ENCODE peak calls at places on chromosomes 13 and 19, in four cellular contexts. One of them, this sample, is unnamed. For H3K4me1, the result is how much of the 10 kb centered on the place peaks cover.

GRCh38 chr13:75704194-75704941 is 68.2 kb downstream of the LMO7 start:
- DNase-seq in body of pancreas: no peak
- DNase-seq in psoas muscle: no peak
- DNase-seq in thoracic aorta: no peak
- DNase-seq in this sample: no peak

GRCh38 chr13:45482571-45483173 is 17.9 kb downstream of the COG3 start:
- DNase-seq in body of pancreas: no peak
- DNase-seq in psoas muscle: no peak
- DNase-seq in thoracic aorta: no peak
- DNase-seq in this sample: no peak

GRCh38 chr19:44552324-44552723 is 22.8 kb upstream of the CEACAM20 start:
- DNase-seq in body of pancreas: peak
- DNase-seq in psoas muscle: no peak
- DNase-seq in thoracic aorta: no peak
- DNase-seq in this sample: peak

GRCh38 chr13:95335667-95336066 is 34.4 kb upstream of the ABCC4 start:
- DNase-seq in body of pancreas: no peak
- DNase-seq in psoas muscle: no peak
- DNase-seq in thoracic aorta: no peak
- DNase-seq in this sample: no peak

GRCh38 chr13:29573190-29573589 is 22.3 kb downstream of the SLC7A1 start:
- DNase-seq in body of pancreas: peak
- DNase-seq in psoas muscle: peak
- DNase-seq in thoracic aorta: no peak
- DNase-seq in this sample: no peak

GRCh38 chr19:51727349-51727880 is 3.6 kb upstream of the HAS1 start:
- DNase-seq in body of pancreas: no peak
- DNase-seq in psoas muscle: no peak
- DNase-seq in thoracic aorta: no peak
- DNase-seq in this sample: no peak

GRCh38 chr19:5805465-5806132 is 732 bp downstream of the NRTN start:
- DNase-seq in body of pancreas: peak
- DNase-seq in psoas muscle: no peak
- DNase-seq in thoracic aorta: no peak
- DNase-seq in this sample: peak

GRCh38 chr13:25114220-25114619 is 18.3 kb downstream of the PABPC3 start:
- DNase-seq in body of pancreas: peak
- DNase-seq in psoas muscle: peak
- DNase-seq in thoracic aorta: no peak
- DNase-seq in this sample: peak

GRCh38 chr13:114128624-114129522 is 3.5 kb downstream of the RASA3 start:
- DNase-seq in body of pancreas: peak
- DNase-seq in psoas muscle: peak
- DNase-seq in thoracic aorta: peak
- DNase-seq in this sample: no peak

GRCh38 chr13:20197361-20197834 is 4.7 kb upstream of the GJB2 start:
- DNase-seq in body of pancreas: peak
- DNase-seq in psoas muscle: no peak
- DNase-seq in thoracic aorta: no peak
- DNase-seq in this sample: peak

GRCh38 chr13:41587490-41587889 is 130.1 kb downstream of the RGCC start:
- DNase-seq in body of pancreas: no peak
- DNase-seq in psoas muscle: no peak
- DNase-seq in thoracic aorta: no peak
- DNase-seq in this sample: peak

GRCh38 chr13:38636756-38637155 is 50.1 kb upstream of the FREM2 start:
- DNase-seq in body of pancreas: peak
- DNase-seq in psoas muscle: no peak
- DNase-seq in thoracic aorta: no peak
- DNase-seq in this sample: no peak

GRCh38 chr13:70424428-70424827 is 316.2 kb upstream of the KLHL1 start:
- DNase-seq in body of pancreas: peak
- DNase-seq in psoas muscle: no peak
- DNase-seq in thoracic aorta: no peak
- DNase-seq in this sample: peak

GRCh38 chr13:75803175-75803611 is 167.1 kb downstream of the LMO7 start:
- DNase-seq in body of pancreas: peak
- DNase-seq in psoas muscle: no peak
- DNase-seq in thoracic aorta: no peak
- DNase-seq in this sample: no peak

GRCh38 chr19:44776402-44777096 is 1.1 kb upstream of the CBLC start:
- DNase-seq in body of pancreas: no peak
- DNase-seq in psoas muscle: no peak
- DNase-seq in thoracic aorta: no peak
- DNase-seq in this sample: no peak

GRCh38 chr13:99386911-99387788 is 80.0 kb upstream of the GPR183 start:
- DNase-seq in body of pancreas: peak
- DNase-seq in psoas muscle: peak
- DNase-seq in thoracic aorta: no peak
- DNase-seq in this sample: peak

GRCh38 chr13:30409911-30410704 is 12.2 kb upstream of the UBE2L5 start:
- DNase-seq in body of pancreas: no peak
- DNase-seq in psoas muscle: no peak
- DNase-seq in thoracic aorta: no peak
- DNase-seq in this sample: no peak

DNA sequence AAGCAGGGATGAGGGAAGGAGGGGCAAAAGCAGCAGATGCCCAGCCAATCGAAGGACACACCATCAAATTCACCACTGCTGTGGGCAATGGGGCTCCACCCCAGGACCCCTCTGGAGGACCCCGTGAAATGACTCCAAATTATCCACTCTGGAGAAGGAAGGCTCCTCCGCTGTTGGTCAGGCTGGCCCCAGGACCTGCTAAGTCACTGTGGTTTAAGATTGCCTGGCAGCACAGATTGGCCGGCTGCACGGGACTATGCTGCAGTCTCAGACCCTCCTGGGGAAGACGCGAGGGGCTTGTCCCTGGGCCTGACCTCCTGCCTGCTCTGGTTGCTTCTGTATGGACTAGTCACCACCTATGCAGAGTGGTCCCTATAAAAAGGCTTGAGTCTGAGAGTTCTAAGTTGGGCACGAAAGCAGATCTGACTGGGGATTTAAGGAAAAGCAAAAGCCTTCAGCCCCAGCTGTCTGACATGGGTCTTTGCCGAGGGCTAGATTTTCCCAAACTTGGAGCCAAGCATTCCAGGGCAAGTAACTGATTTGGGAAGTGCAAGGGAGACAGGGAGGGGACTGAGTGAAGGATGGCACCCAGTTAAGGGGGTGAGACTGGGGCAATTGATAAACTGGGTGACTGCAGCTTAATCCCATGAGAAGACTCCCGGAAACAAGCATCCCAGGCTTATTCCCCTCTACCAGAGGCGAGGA is 91.7 kb downstream of the TSHZ3 start:
- DNase-seq in body of pancreas: no peak
- DNase-seq in psoas muscle: no peak
- DNase-seq in thoracic aorta: no peak
- DNase-seq in this sample: no peak
- H3K4me1 ChIP-seq in body of pancreas: under half
- H3K4me1 ChIP-seq in psoas muscle: under half
- H3K4me1 ChIP-seq in thoracic aorta: under half
- H3K4me1 ChIP-seq in this sample: under half

DNA sequence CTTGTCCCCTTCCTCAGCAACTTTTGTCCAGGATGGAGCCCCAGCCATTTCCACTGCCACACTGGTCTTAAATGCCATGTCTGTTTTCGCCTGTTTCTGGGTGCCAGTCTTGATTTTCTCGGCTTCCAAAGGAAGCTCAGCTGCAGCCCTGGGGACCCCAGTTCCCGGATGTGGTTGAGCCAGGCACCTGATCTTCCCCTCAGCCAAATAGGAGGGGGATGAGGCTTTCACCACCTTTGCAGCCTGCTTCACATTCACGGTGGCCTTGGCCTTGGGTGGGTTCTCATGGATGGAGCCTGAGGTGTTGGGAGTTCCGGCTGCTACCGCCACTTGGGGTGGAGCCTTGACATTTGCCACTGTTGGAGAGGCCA is 8.7 kb downstream of the IQCN start:
- DNase-seq in body of pancreas: no peak
- DNase-seq in psoas muscle: no peak
- DNase-seq in thoracic aorta: no peak
- DNase-seq in this sample: no peak
- H3K4me3 ChIP-seq in body of pancreas: no peak
- H3K4me3 ChIP-seq in psoas muscle: no peak
- H3K4me3 ChIP-seq in thoracic aorta: no peak
- H3K4me3 ChIP-seq in this sample: no peak

GRCh38 chr19:8397746-8398721 is 7.9 kb downstream of the RAB11B start:
- DNase-seq in body of pancreas: no peak
- DNase-seq in psoas muscle: peak
- DNase-seq in thoracic aorta: no peak
- DNase-seq in this sample: no peak
- H3K4me1 ChIP-seq in body of pancreas: half or more
- H3K4me1 ChIP-seq in psoas muscle: under half
- H3K4me1 ChIP-seq in thoracic aorta: under half
- H3K4me1 ChIP-seq in this sample: under half

GRCh38 chr19:35511337-35511736 is 2.1 kb downstream of the DMKN start:
- DNase-seq in body of pancreas: no peak
- DNase-seq in psoas muscle: no peak
- DNase-seq in thoracic aorta: no peak
- DNase-seq in this sample: no peak

GRCh38 chr19:35508129-35508528 is 5.3 kb downstream of the DMKN start:
- DNase-seq in body of pancreas: no peak
- DNase-seq in psoas muscle: no peak
- DNase-seq in thoracic aorta: no peak
- DNase-seq in this sample: no peak

GRCh38 chr19:35509018-35509652 is 4.3 kb downstream of the DMKN start:
- DNase-seq in body of pancreas: peak
- DNase-seq in psoas muscle: no peak
- DNase-seq in thoracic aorta: no peak
- DNase-seq in this sample: peak

GRCh38 chr19:35510626-35510964 is 2.9 kb downstream of the DMKN start:
- DNase-seq in body of pancreas: no peak
- DNase-seq in psoas muscle: no peak
- DNase-seq in thoracic aorta: no peak
- DNase-seq in this sample: no peak

GRCh38 chr19:35509861-35510625 is 3.4 kb downstream of the DMKN start:
- DNase-seq in body of pancreas: peak
- DNase-seq in psoas muscle: peak
- DNase-seq in thoracic aorta: no peak
- DNase-seq in this sample: peak
- H3K4me3 ChIP-seq in body of pancreas: peak
- H3K4me3 ChIP-seq in psoas muscle: peak
- H3K4me3 ChIP-seq in thoracic aorta: peak
- H3K4me3 ChIP-seq in this sample: peak

DNA sequence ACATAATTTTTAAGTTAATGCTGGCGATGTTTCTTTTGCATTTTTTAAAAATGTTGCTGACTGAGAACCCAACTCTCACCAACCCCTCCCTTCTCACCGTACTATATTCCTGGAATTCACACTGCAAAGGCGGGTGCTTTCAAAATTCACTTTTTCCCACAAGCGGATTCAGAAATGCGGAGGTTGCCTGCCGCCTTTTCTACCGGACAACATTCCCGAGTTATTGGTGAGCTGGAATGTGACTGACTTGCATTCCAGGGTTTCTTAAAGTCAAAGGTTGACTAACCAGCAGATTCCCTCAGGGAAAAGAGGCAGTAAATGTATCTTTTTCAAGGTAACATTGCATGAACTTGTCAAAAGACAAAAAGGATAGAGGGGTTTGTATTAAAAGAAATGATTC is 113.3 kb downstream of the RAB20 start:
- DNase-seq in body of pancreas: no peak
- DNase-seq in psoas muscle: no peak
- DNase-seq in thoracic aorta: no peak
- DNase-seq in this sample: no peak
- H3K4me1 ChIP-seq in body of pancreas: under half
- H3K4me1 ChIP-seq in psoas muscle: under half
- H3K4me1 ChIP-seq in thoracic aorta: under half
- H3K4me1 ChIP-seq in this sample: under half

DNA sequence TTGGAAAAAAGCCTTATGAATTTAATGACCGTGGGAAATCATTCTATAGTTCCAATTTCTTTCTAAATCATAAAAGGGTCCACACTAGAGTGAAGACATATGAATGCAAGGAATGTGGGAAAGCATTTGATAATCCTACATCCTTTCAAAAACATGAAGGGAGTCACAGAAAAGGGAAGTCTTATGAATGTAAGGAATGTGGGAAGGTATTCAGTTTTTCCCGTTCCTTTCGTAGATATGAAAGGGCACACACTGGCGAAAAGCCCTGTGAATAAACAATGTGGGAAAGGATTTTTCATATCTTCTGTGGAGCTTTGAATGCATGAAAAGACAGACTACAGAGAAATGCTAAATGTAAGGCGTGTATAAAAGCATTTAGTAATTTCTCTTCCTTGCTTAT is 27.0 kb downstream of the ZNF20 start:
- DNase-seq in body of pancreas: no peak
- DNase-seq in psoas muscle: no peak
- DNase-seq in thoracic aorta: no peak
- DNase-seq in this sample: no peak
- H3K4me3 ChIP-seq in body of pancreas: no peak
- H3K4me3 ChIP-seq in psoas muscle: no peak
- H3K4me3 ChIP-seq in thoracic aorta: no peak
- H3K4me3 ChIP-seq in this sample: peak

GRCh38 chr19:17606786-17607185 is 51.3 kb downstream of the COLGALT1 start:
- DNase-seq in body of pancreas: no peak
- DNase-seq in psoas muscle: no peak
- DNase-seq in thoracic aorta: no peak
- DNase-seq in this sample: peak
- H3K4me1 ChIP-seq in body of pancreas: under half
- H3K4me1 ChIP-seq in psoas muscle: under half
- H3K4me1 ChIP-seq in thoracic aorta: under half
- H3K4me1 ChIP-seq in this sample: under half

DNA sequence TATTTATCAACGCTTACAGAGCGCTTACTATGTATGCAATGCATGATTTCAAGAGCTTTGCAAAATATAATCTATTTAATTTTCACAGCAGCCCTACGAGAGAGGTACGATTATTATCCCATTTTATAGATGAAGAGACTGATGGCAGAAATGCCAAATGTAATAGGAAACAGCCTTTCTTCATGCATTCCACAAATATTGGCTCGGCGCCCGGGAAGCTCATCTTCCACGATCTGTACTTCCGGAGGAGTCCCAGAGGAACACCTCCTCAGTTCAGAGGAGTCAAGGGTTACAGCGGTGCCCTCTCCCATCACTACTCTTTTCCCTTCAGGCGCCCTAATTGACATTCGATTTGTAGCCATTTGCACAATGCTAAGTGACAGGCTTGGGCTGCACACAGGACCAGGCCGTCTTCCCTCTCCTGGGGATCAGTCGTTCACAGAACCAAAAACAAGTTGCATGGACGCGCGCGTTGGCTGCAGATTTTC is 1.1 kb upstream of the ARHGAP35 start:
- DNase-seq in body of pancreas: peak
- DNase-seq in psoas muscle: peak
- DNase-seq in thoracic aorta: no peak
- DNase-seq in this sample: no peak
- H3K4me3 ChIP-seq in body of pancreas: no peak
- H3K4me3 ChIP-seq in psoas muscle: peak
- H3K4me3 ChIP-seq in thoracic aorta: peak
- H3K4me3 ChIP-seq in this sample: peak

GRCh38 chr19:33282036-33282686 is 20.2 kb downstream of the CEBPA start:
- DNase-seq in body of pancreas: no peak
- DNase-seq in psoas muscle: no peak
- DNase-seq in thoracic aorta: no peak
- DNase-seq in this sample: no peak
- H3K4me1 ChIP-seq in body of pancreas: under half
- H3K4me1 ChIP-seq in psoas muscle: under half
- H3K4me1 ChIP-seq in thoracic aorta: under half
- H3K4me1 ChIP-seq in this sample: under half